ENCODE peak calls at places on chromosomes 5 and 9, in five cellular contexts. B is spleen, X is epithelial cell of proximal tubule, Z is nephron progenitor cell, D is GM12865. F is an unnamed sample.

GRCh38 chr9:136219276-136219675 is 14.3 kb upstream of the LHX3 start:
- DNase-seq in D (no peak), B (no peak), X (no peak), Z (no peak), F (no peak)

GRCh38 chr5:149959406-149960236 is 937 bp upstream of the SLC26A2 start:
- DNase-seq in D (peak; percentile 70), Z (no peak), X (no peak), B (no peak), F (peak; percentile 15)

GRCh38 chr9:37030591-37030939 is 3.5 kb downstream of the PAX5 start:
- DNase-seq in X (no peak), Z (no peak), D (peak; percentile 88), B (peak; percentile 79), F (no peak)

GRCh38 chr5:171979606-171980005 is 26.8 kb downstream of the FBXW11 start:
- DNase-seq in D (no peak), X (no peak), B (no peak), Z (no peak), F (no peak)

GRCh38 chr5:56314536-56314935 is 81.4 kb upstream of the ANKRD55 start:
- DNase-seq in X (no peak), Z (no peak), D (peak; percentile 57), B (no peak), F (peak; percentile 60)

GRCh38 chr9:112328545-112328944 is 4.9 kb downstream of the PTBP3 start:
- DNase-seq in Z (no peak), D (no peak), X (no peak), B (no peak), F (no peak)

GRCh38 chr9:128921881-128922763 is 1.3 kb downstream of the PHYHD1 start:
- DNase-seq in Z (peak; percentile 69), D (no peak), X (no peak), B (no peak), F (peak; percentile 83)

GRCh38 chr9:91415290-91415689 is 8.3 kb downstream of the NFIL3 start:
- DNase-seq in X (no peak), B (no peak), D (peak; percentile 59), Z (no peak), F (no peak)

GRCh38 chr9:113513541-113513940 is 50.0 kb downstream of the RGS3 start:
- DNase-seq in D (no peak), X (no peak), Z (no peak), B (peak; percentile 68), F (no peak)

GRCh38 chr9:93372391-93372790 is 79.1 kb upstream of the FAM120A start:
- DNase-seq in B (no peak), X (no peak), D (no peak), Z (no peak), F (no peak)

GRCh38 chr9:126108240-126108639 is 218.4 kb upstream of the MVB12B start:
- DNase-seq in X (no peak), Z (peak; percentile 81), D (no peak), B (peak; percentile 42), F (peak; percentile 35)

GRCh38 chr9:113863345-113863744 is 12.8 kb upstream of the ZNF618 start:
- DNase-seq in X (no peak), D (no peak), B (no peak), Z (no peak), F (no peak)

GRCh38 chr5:306011-306805 is 15.3 kb upstream of the AHRR start:
- DNase-seq in Z (no peak), X (no peak), D (no peak), B (peak; percentile 41), F (no peak)

GRCh38 chr9:29866556-29866955 is 2293.3 kb upstream of the C9orf72 start:
- DNase-seq in Z (no peak), B (no peak), X (no peak), D (no peak), F (no peak)

GRCh38 chr9:37618817-37619216 is 26.4 kb upstream of the TOMM5 start:
- DNase-seq in Z (no peak), X (no peak), D (no peak), B (no peak), F (peak; percentile 46)

GRCh38 chr9:16344343-16344742 is 526.1 kb downstream of the BNC2 start:
- DNase-seq in B (no peak), X (no peak), Z (no peak), D (no peak), F (peak; percentile 95)

GRCh38 chr5:83026930-83027687 is 50.1 kb downstream of the TMEM167A start:
- DNase-seq in Z (no peak), B (no peak), X (no peak), D (peak; percentile 37), F (no peak)

GRCh38 chr5:172973127-172973916 is 10.2 kb upstream of the ATP6V0E1 start:
- DNase-seq in X (no peak), B (no peak), Z (no peak), D (no peak), F (peak; percentile 88)

GRCh38 chr5:161058751-161059150 is 206.7 kb upstream of the ATP10B start:
- DNase-seq in Z (no peak), D (no peak), B (no peak), X (no peak), F (no peak)

GRCh38 chr5:84550222-84550621 is 165.5 kb upstream of the EDIL3 start:
- DNase-seq in B (no peak), Z (no peak), X (no peak), D (no peak), F (no peak)

GRCh38 chr9:136847065-136847826 is 2.0 kb upstream of the PHPT1 start:
- DNase-seq in Z (peak; percentile 71), B (no peak), D (peak; percentile 30), X (no peak), F (peak; percentile 74)

GRCh38 chr5:33827885-33828284 is 63.9 kb downstream of the ADAMTS12 start:
- DNase-seq in X (peak; percentile 82), B (no peak), D (no peak), Z (no peak), F (peak; percentile 52)

GRCh38 chr9:127683723-127684122 is 23.1 kb upstream of the CFAP157 start:
- DNase-seq in Z (no peak), B (no peak), X (no peak), D (no peak), F (no peak)

DNA sequence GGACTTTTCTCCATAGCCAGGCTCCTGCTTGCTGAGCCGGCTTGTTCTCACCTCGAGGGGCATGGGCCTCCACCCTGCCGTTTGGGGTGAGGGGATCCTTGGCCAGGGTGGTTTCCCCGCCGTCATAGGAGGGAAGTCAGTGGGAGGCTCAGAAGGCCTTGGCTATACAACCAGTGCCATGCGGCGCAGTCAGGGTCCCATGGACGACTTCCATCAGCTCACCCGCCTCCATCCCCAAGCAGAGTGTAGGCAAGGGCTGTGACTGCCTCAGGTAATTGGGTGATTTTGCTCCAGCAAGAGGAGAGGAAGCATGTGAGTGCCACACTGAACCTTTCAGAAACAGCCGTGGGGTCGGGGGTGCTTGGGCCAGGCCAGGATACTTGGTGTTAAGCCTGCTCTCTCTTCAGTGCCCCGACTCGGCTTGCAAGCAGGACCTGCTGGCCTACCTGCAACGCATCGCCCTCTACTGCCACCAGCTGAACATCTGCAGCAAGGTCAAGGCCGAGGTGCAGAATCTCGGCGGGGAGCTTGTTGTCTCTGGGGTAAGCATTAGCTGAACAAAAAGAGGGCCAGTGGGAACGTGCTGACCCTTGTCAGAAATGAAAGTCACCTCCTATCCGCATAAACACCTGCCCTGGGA is 57.2 kb upstream of the LRRTM2 start:
- DNase-seq in D (peak; percentile 27), X (no peak), B (no peak), Z (no peak), F (no peak)
- TF ChIP-seq CTCF in D (peak; percentile 3), X (peak; percentile 34), B (no peak), Z (no peak), F (no peak)

DNA sequence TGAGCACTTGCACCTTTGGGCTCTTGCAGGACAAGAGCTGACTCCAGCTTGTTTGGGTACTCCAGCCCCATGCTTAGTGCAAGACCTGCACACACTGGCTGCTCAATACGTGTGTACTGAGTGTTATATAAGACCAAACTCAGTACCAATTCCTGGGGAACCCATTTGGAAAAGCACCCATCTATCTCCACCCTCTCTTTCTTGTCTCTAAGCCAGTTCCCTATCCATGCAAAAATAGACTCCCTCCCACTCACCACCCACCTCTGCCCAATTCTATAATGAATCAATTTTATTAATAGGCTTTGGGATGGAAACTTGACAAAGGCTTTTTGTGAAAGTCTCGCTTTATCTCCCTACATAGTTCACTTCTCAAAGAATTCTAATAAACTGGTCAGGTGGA is 60.9 kb upstream of the CPLX2 start:
- DNase-seq in B (peak; percentile 9), X (no peak), Z (no peak), D (no peak), F (no peak)
- TF ChIP-seq CTCF in B (no peak), X (no peak), Z (no peak), D (no peak), F (no peak)

GRCh38 chr5:106116682-106117081 is 1554.1 kb downstream of the EFNA5 start:
- DNase-seq in X (no peak), B (no peak), D (no peak), Z (no peak), F (no peak)

GRCh38 chr5:106127985-106128384 is 1542.8 kb downstream of the EFNA5 start:
- DNase-seq in B (no peak), D (peak; percentile 78), Z (no peak), X (no peak), F (no peak)

GRCh38 chr5:106127341-106127781 is 1543.4 kb downstream of the EFNA5 start:
- DNase-seq in Z (no peak), D (peak; percentile 77), B (no peak), X (peak; percentile 40), F (no peak)

GRCh38 chr5:106121972-106122605 is 1548.6 kb downstream of the EFNA5 start:
- DNase-seq in X (no peak), Z (peak; percentile 54), D (peak; percentile 41), B (no peak), F (peak; percentile 48)
- TF ChIP-seq CTCF in X (peak; percentile 87), Z (peak; percentile 76), D (peak; percentile 80), B (no peak), F (peak; percentile 94)

GRCh38 chr5:103973669-103974068 is 411.1 kb upstream of the NUDT12 start:
- DNase-seq in X (no peak), Z (no peak), B (no peak), D (no peak), F (no peak)
- TF ChIP-seq CTCF in X (peak; percentile 38), Z (no peak), B (no peak), D (peak; percentile 29), F (no peak)

GRCh38 chr5:116497648-116498047 is 77.0 kb downstream of the SEMA6A start:
- DNase-seq in D (no peak), X (no peak), B (no peak), Z (no peak), F (no peak)
- TF ChIP-seq CTCF in D (no peak), X (no peak), B (no peak), Z (no peak), F (peak; percentile 12)

DNA sequence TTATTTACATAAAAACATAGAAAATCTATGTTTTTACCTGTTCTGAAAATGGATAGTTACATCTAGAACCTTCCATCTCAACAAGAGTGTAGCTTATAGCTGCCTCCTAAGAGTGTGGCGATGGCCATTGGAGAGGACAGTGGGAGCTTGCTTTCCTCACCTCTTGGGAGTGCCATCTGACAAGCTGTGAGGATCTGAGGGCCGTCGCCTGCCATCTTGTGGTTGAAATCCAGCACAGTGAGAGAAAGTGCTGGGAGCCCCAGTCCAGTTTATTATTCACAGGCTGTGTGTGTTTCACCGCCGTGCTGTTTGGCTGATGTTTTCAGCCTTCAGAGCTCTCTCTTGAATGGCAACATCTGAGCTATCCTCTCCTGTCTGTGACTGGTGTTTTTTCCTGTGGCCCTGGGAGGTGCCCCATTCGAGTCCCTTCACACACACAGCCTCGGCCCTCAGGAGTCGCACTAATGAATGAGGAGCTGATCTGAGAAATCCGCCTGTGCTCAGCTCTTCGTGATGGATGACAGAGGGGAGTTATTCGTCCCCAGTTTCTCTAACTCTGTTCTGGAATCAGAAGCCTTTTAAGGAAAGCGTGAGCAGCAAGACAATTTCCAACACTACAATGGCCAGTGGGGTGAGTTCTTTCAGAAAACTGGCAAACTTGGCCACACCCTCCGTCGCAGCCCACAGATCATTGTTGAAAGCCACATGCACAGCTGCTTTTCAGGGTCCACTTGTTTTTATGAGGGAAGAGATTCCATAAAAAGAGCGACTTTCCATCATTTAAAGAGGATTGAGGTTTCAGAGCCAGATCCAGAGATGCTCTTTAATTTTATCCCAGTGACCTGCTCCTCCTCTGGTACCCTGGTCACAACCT is 170.3 kb downstream of the PDZD2 start:
- DNase-seq in D (peak; percentile 70), B (no peak), X (peak; percentile 41), Z (peak; percentile 67), F (peak; percentile 85)
- TF ChIP-seq CTCF in D (peak; percentile 59), B (peak; percentile 48), X (peak; percentile 88), Z (peak; percentile 74), F (peak; percentile 81)